ENCODE peak calls at places on chromosomes 11 and 22, in ten cellular contexts. One of them, this sample, is unnamed.

GRCh38 chr11:124402326-124402922 is 3.6 kb upstream of the OR8B3 start:
- DNase-seq in CD8-positive, alpha-beta T cell: no peak
- DNase-seq in HS-27A: peak
- DNase-seq in HEK293T: peak
- DNase-seq in cardiac fibroblast: peak
- DNase-seq in NAMALWA: peak
- DNase-seq in GM10248: peak
- DNase-seq in activated T-cell treated with anti-CD3 and anti-CD28 coated beads, Interleukin-2, amount 50 U/mL, for 72 hours: peak
- DNase-seq in fibroblast of villous mesenchyme: peak
- DNase-seq in naive thymus-derived CD8-positive, alpha-beta T cell: peak
- DNase-seq in this sample: peak

GRCh38 chr11:73999581-74000306 is 9.1 kb downstream of the UCP3 start:
- DNase-seq in CD8-positive, alpha-beta T cell: no peak
- DNase-seq in HS-27A: no peak
- DNase-seq in HEK293T: no peak
- DNase-seq in cardiac fibroblast: no peak
- DNase-seq in NAMALWA: peak
- DNase-seq in GM10248: no peak
- DNase-seq in activated T-cell treated with anti-CD3 and anti-CD28 coated beads, Interleukin-2, amount 50 U/mL, for 72 hours: no peak
- DNase-seq in fibroblast of villous mesenchyme: no peak
- DNase-seq in naive thymus-derived CD8-positive, alpha-beta T cell: no peak
- DNase-seq in this sample: peak

GRCh38 chr11:119204066-119204465 is 2.1 kb upstream of the CBL start:
- DNase-seq in CD8-positive, alpha-beta T cell: no peak
- DNase-seq in HS-27A: no peak
- DNase-seq in HEK293T: no peak
- DNase-seq in cardiac fibroblast: no peak
- DNase-seq in NAMALWA: no peak
- DNase-seq in GM10248: no peak
- DNase-seq in activated T-cell treated with anti-CD3 and anti-CD28 coated beads, Interleukin-2, amount 50 U/mL, for 72 hours: no peak
- DNase-seq in fibroblast of villous mesenchyme: no peak
- DNase-seq in naive thymus-derived CD8-positive, alpha-beta T cell: no peak
- DNase-seq in this sample: no peak

GRCh38 chr22:37121887-37122591 is 12.5 kb upstream of the TMPRSS6 start:
- DNase-seq in CD8-positive, alpha-beta T cell: peak
- DNase-seq in HS-27A: no peak
- DNase-seq in HEK293T: no peak
- DNase-seq in cardiac fibroblast: peak
- DNase-seq in NAMALWA: peak
- DNase-seq in GM10248: peak
- DNase-seq in activated T-cell treated with anti-CD3 and anti-CD28 coated beads, Interleukin-2, amount 50 U/mL, for 72 hours: peak
- DNase-seq in fibroblast of villous mesenchyme: peak
- DNase-seq in naive thymus-derived CD8-positive, alpha-beta T cell: peak
- DNase-seq in this sample: peak

GRCh38 chr22:23385301-23386244 is 194.5 kb downstream of the IGLL1 start:
- DNase-seq in CD8-positive, alpha-beta T cell: peak
- DNase-seq in HS-27A: no peak
- DNase-seq in HEK293T: peak
- DNase-seq in cardiac fibroblast: peak
- DNase-seq in NAMALWA: peak
- DNase-seq in GM10248: peak
- DNase-seq in activated T-cell treated with anti-CD3 and anti-CD28 coated beads, Interleukin-2, amount 50 U/mL, for 72 hours: peak
- DNase-seq in fibroblast of villous mesenchyme: peak
- DNase-seq in naive thymus-derived CD8-positive, alpha-beta T cell: peak
- DNase-seq in this sample: peak

GRCh38 chr11:2299773-2300172 is 1.9 kb downstream of the C11orf21 start:
- DNase-seq in CD8-positive, alpha-beta T cell: no peak
- DNase-seq in HS-27A: no peak
- DNase-seq in HEK293T: no peak
- DNase-seq in cardiac fibroblast: no peak
- DNase-seq in NAMALWA: no peak
- DNase-seq in GM10248: no peak
- DNase-seq in activated T-cell treated with anti-CD3 and anti-CD28 coated beads, Interleukin-2, amount 50 U/mL, for 72 hours: no peak
- DNase-seq in fibroblast of villous mesenchyme: no peak
- DNase-seq in naive thymus-derived CD8-positive, alpha-beta T cell: no peak
- DNase-seq in this sample: no peak

GRCh38 chr11:45165806-45166603 is 19.6 kb downstream of the PRDM11 start:
- DNase-seq in CD8-positive, alpha-beta T cell: no peak
- DNase-seq in HS-27A: no peak
- DNase-seq in HEK293T: no peak
- DNase-seq in cardiac fibroblast: no peak
- DNase-seq in NAMALWA: no peak
- DNase-seq in GM10248: no peak
- DNase-seq in activated T-cell treated with anti-CD3 and anti-CD28 coated beads, Interleukin-2, amount 50 U/mL, for 72 hours: no peak
- DNase-seq in fibroblast of villous mesenchyme: no peak
- DNase-seq in naive thymus-derived CD8-positive, alpha-beta T cell: no peak
- DNase-seq in this sample: no peak

GRCh38 chr11:96055706-96056387 is 131.9 kb upstream of the MTMR2 start:
- DNase-seq in CD8-positive, alpha-beta T cell: no peak
- DNase-seq in HS-27A: peak
- DNase-seq in HEK293T: no peak
- DNase-seq in cardiac fibroblast: peak
- DNase-seq in NAMALWA: no peak
- DNase-seq in GM10248: no peak
- DNase-seq in activated T-cell treated with anti-CD3 and anti-CD28 coated beads, Interleukin-2, amount 50 U/mL, for 72 hours: peak
- DNase-seq in fibroblast of villous mesenchyme: peak
- DNase-seq in naive thymus-derived CD8-positive, alpha-beta T cell: no peak
- DNase-seq in this sample: no peak

GRCh38 chr11:69220581-69221051 is 64.9 kb downstream of the SMIM38 start:
- DNase-seq in CD8-positive, alpha-beta T cell: no peak
- DNase-seq in HS-27A: no peak
- DNase-seq in HEK293T: no peak
- DNase-seq in cardiac fibroblast: no peak
- DNase-seq in NAMALWA: no peak
- DNase-seq in GM10248: no peak
- DNase-seq in activated T-cell treated with anti-CD3 and anti-CD28 coated beads, Interleukin-2, amount 50 U/mL, for 72 hours: no peak
- DNase-seq in fibroblast of villous mesenchyme: no peak
- DNase-seq in naive thymus-derived CD8-positive, alpha-beta T cell: no peak
- DNase-seq in this sample: peak

GRCh38 chr22:22720201-22720723 is 75.8 kb downstream of the GGTLC2 start:
- DNase-seq in CD8-positive, alpha-beta T cell: no peak
- DNase-seq in HS-27A: no peak
- DNase-seq in HEK293T: peak
- DNase-seq in cardiac fibroblast: peak
- DNase-seq in NAMALWA: peak
- DNase-seq in GM10248: peak
- DNase-seq in activated T-cell treated with anti-CD3 and anti-CD28 coated beads, Interleukin-2, amount 50 U/mL, for 72 hours: peak
- DNase-seq in fibroblast of villous mesenchyme: peak
- DNase-seq in naive thymus-derived CD8-positive, alpha-beta T cell: peak
- DNase-seq in this sample: peak

GRCh38 chr11:73398132-73398526 is 21.9 kb downstream of the RELT start:
- DNase-seq in CD8-positive, alpha-beta T cell: no peak
- DNase-seq in HS-27A: no peak
- DNase-seq in HEK293T: no peak
- DNase-seq in cardiac fibroblast: no peak
- DNase-seq in NAMALWA: no peak
- DNase-seq in GM10248: no peak
- DNase-seq in activated T-cell treated with anti-CD3 and anti-CD28 coated beads, Interleukin-2, amount 50 U/mL, for 72 hours: no peak
- DNase-seq in fibroblast of villous mesenchyme: no peak
- DNase-seq in naive thymus-derived CD8-positive, alpha-beta T cell: no peak
- DNase-seq in this sample: peak

GRCh38 chr22:39453765-39454378 is 2.9 kb upstream of the MGAT3 start:
- DNase-seq in CD8-positive, alpha-beta T cell: no peak
- DNase-seq in HS-27A: no peak
- DNase-seq in HEK293T: no peak
- DNase-seq in cardiac fibroblast: no peak
- DNase-seq in NAMALWA: no peak
- DNase-seq in GM10248: no peak
- DNase-seq in activated T-cell treated with anti-CD3 and anti-CD28 coated beads, Interleukin-2, amount 50 U/mL, for 72 hours: no peak
- DNase-seq in fibroblast of villous mesenchyme: no peak
- DNase-seq in naive thymus-derived CD8-positive, alpha-beta T cell: no peak
- DNase-seq in this sample: no peak

GRCh38 chr11:123325535-123325934 is 104.5 kb upstream of the GRAMD1B start:
- DNase-seq in CD8-positive, alpha-beta T cell: no peak
- DNase-seq in HS-27A: no peak
- DNase-seq in HEK293T: no peak
- DNase-seq in cardiac fibroblast: no peak
- DNase-seq in NAMALWA: no peak
- DNase-seq in GM10248: no peak
- DNase-seq in activated T-cell treated with anti-CD3 and anti-CD28 coated beads, Interleukin-2, amount 50 U/mL, for 72 hours: no peak
- DNase-seq in fibroblast of villous mesenchyme: no peak
- DNase-seq in naive thymus-derived CD8-positive, alpha-beta T cell: no peak
- DNase-seq in this sample: no peak

GRCh38 chr11:34356918-34357645 is 728 bp downstream of the ABTB2 start:
- DNase-seq in CD8-positive, alpha-beta T cell: no peak
- DNase-seq in HS-27A: no peak
- DNase-seq in HEK293T: peak
- DNase-seq in cardiac fibroblast: peak
- DNase-seq in NAMALWA: no peak
- DNase-seq in GM10248: peak
- DNase-seq in activated T-cell treated with anti-CD3 and anti-CD28 coated beads, Interleukin-2, amount 50 U/mL, for 72 hours: peak
- DNase-seq in fibroblast of villous mesenchyme: peak
- DNase-seq in naive thymus-derived CD8-positive, alpha-beta T cell: peak
- DNase-seq in this sample: peak

GRCh38 chr11:130318031-130318673 is 3.4 kb upstream of the ZBTB44 start:
- DNase-seq in CD8-positive, alpha-beta T cell: no peak
- DNase-seq in HS-27A: no peak
- DNase-seq in HEK293T: no peak
- DNase-seq in cardiac fibroblast: no peak
- DNase-seq in NAMALWA: no peak
- DNase-seq in GM10248: no peak
- DNase-seq in activated T-cell treated with anti-CD3 and anti-CD28 coated beads, Interleukin-2, amount 50 U/mL, for 72 hours: no peak
- DNase-seq in fibroblast of villous mesenchyme: no peak
- DNase-seq in naive thymus-derived CD8-positive, alpha-beta T cell: no peak
- DNase-seq in this sample: no peak

GRCh38 chr11:114168691-114169090 is 109.2 kb downstream of the ZBTB16 start:
- DNase-seq in CD8-positive, alpha-beta T cell: no peak
- DNase-seq in HS-27A: no peak
- DNase-seq in HEK293T: no peak
- DNase-seq in cardiac fibroblast: no peak
- DNase-seq in NAMALWA: peak
- DNase-seq in GM10248: no peak
- DNase-seq in activated T-cell treated with anti-CD3 and anti-CD28 coated beads, Interleukin-2, amount 50 U/mL, for 72 hours: no peak
- DNase-seq in fibroblast of villous mesenchyme: no peak
- DNase-seq in naive thymus-derived CD8-positive, alpha-beta T cell: no peak
- DNase-seq in this sample: no peak

GRCh38 chr22:39070186-39070585 is 6.9 kb upstream of the APOBEC3G start:
- DNase-seq in CD8-positive, alpha-beta T cell: no peak
- DNase-seq in HS-27A: no peak
- DNase-seq in HEK293T: no peak
- DNase-seq in cardiac fibroblast: no peak
- DNase-seq in NAMALWA: no peak
- DNase-seq in GM10248: no peak
- DNase-seq in activated T-cell treated with anti-CD3 and anti-CD28 coated beads, Interleukin-2, amount 50 U/mL, for 72 hours: no peak
- DNase-seq in fibroblast of villous mesenchyme: no peak
- DNase-seq in naive thymus-derived CD8-positive, alpha-beta T cell: no peak
- DNase-seq in this sample: no peak

GRCh38 chr22:28146401-28147304 is 227.6 kb upstream of the PITPNB start:
- DNase-seq in CD8-positive, alpha-beta T cell: no peak
- DNase-seq in HS-27A: no peak
- DNase-seq in HEK293T: no peak
- DNase-seq in cardiac fibroblast: no peak
- DNase-seq in NAMALWA: no peak
- DNase-seq in GM10248: no peak
- DNase-seq in activated T-cell treated with anti-CD3 and anti-CD28 coated beads, Interleukin-2, amount 50 U/mL, for 72 hours: no peak
- DNase-seq in fibroblast of villous mesenchyme: no peak
- DNase-seq in naive thymus-derived CD8-positive, alpha-beta T cell: no peak
- DNase-seq in this sample: no peak

GRCh38 chr11:127470485-127470884 is 469.9 kb upstream of the KIRREL3 start:
- DNase-seq in CD8-positive, alpha-beta T cell: no peak
- DNase-seq in HS-27A: no peak
- DNase-seq in HEK293T: peak
- DNase-seq in cardiac fibroblast: peak
- DNase-seq in NAMALWA: peak
- DNase-seq in GM10248: no peak
- DNase-seq in activated T-cell treated with anti-CD3 and anti-CD28 coated beads, Interleukin-2, amount 50 U/mL, for 72 hours: no peak
- DNase-seq in fibroblast of villous mesenchyme: no peak
- DNase-seq in naive thymus-derived CD8-positive, alpha-beta T cell: no peak
- DNase-seq in this sample: no peak

GRCh38 chr11:24289301-24289700 is 207.6 kb upstream of the LUZP2 start:
- DNase-seq in CD8-positive, alpha-beta T cell: no peak
- DNase-seq in HS-27A: no peak
- DNase-seq in HEK293T: no peak
- DNase-seq in cardiac fibroblast: peak
- DNase-seq in NAMALWA: no peak
- DNase-seq in GM10248: no peak
- DNase-seq in activated T-cell treated with anti-CD3 and anti-CD28 coated beads, Interleukin-2, amount 50 U/mL, for 72 hours: no peak
- DNase-seq in fibroblast of villous mesenchyme: no peak
- DNase-seq in naive thymus-derived CD8-positive, alpha-beta T cell: no peak
- DNase-seq in this sample: no peak

GRCh38 chr22:36946436-36947158 is 33.2 kb downstream of the CSF2RB start:
- DNase-seq in CD8-positive, alpha-beta T cell: no peak
- DNase-seq in HS-27A: no peak
- DNase-seq in HEK293T: no peak
- DNase-seq in cardiac fibroblast: peak
- DNase-seq in NAMALWA: no peak
- DNase-seq in GM10248: peak
- DNase-seq in activated T-cell treated with anti-CD3 and anti-CD28 coated beads, Interleukin-2, amount 50 U/mL, for 72 hours: no peak
- DNase-seq in fibroblast of villous mesenchyme: peak
- DNase-seq in naive thymus-derived CD8-positive, alpha-beta T cell: no peak
- DNase-seq in this sample: peak

GRCh38 chr22:47543447-47543846 is 781.0 kb downstream of the TBC1D22A start:
- DNase-seq in CD8-positive, alpha-beta T cell: no peak
- DNase-seq in HS-27A: no peak
- DNase-seq in HEK293T: no peak
- DNase-seq in cardiac fibroblast: no peak
- DNase-seq in NAMALWA: no peak
- DNase-seq in GM10248: no peak
- DNase-seq in activated T-cell treated with anti-CD3 and anti-CD28 coated beads, Interleukin-2, amount 50 U/mL, for 72 hours: no peak
- DNase-seq in fibroblast of villous mesenchyme: no peak
- DNase-seq in naive thymus-derived CD8-positive, alpha-beta T cell: no peak
- DNase-seq in this sample: no peak

GRCh38 chr11:103433380-103433779 is 324.2 kb downstream of the DYNC2H1 start:
- DNase-seq in CD8-positive, alpha-beta T cell: no peak
- DNase-seq in HS-27A: no peak
- DNase-seq in HEK293T: no peak
- DNase-seq in cardiac fibroblast: peak
- DNase-seq in NAMALWA: no peak
- DNase-seq in GM10248: no peak
- DNase-seq in activated T-cell treated with anti-CD3 and anti-CD28 coated beads, Interleukin-2, amount 50 U/mL, for 72 hours: no peak
- DNase-seq in fibroblast of villous mesenchyme: peak
- DNase-seq in naive thymus-derived CD8-positive, alpha-beta T cell: no peak
- DNase-seq in this sample: no peak

GRCh38 chr11:120331301-120331966 is 4.8 kb upstream of the ARHGEF12 start:
- DNase-seq in CD8-positive, alpha-beta T cell: no peak
- DNase-seq in HS-27A: no peak
- DNase-seq in HEK293T: no peak
- DNase-seq in cardiac fibroblast: peak
- DNase-seq in NAMALWA: no peak
- DNase-seq in GM10248: no peak
- DNase-seq in activated T-cell treated with anti-CD3 and anti-CD28 coated beads, Interleukin-2, amount 50 U/mL, for 72 hours: no peak
- DNase-seq in fibroblast of villous mesenchyme: peak
- DNase-seq in naive thymus-derived CD8-positive, alpha-beta T cell: no peak
- DNase-seq in this sample: no peak

GRCh38 chr11:66881927-66882452 is 25.1 kb downstream of the LRFN4 start:
- DNase-seq in CD8-positive, alpha-beta T cell: no peak
- DNase-seq in HS-27A: no peak
- DNase-seq in HEK293T: no peak
- DNase-seq in cardiac fibroblast: no peak
- DNase-seq in NAMALWA: no peak
- DNase-seq in GM10248: no peak
- DNase-seq in activated T-cell treated with anti-CD3 and anti-CD28 coated beads, Interleukin-2, amount 50 U/mL, for 72 hours: no peak
- DNase-seq in fibroblast of villous mesenchyme: no peak
- DNase-seq in naive thymus-derived CD8-positive, alpha-beta T cell: no peak
- DNase-seq in this sample: no peak

GRCh38 chr11:125345706-125346561 is 150.1 kb downstream of the FEZ1 start:
- DNase-seq in CD8-positive, alpha-beta T cell: no peak
- DNase-seq in HS-27A: no peak
- DNase-seq in HEK293T: peak
- DNase-seq in cardiac fibroblast: peak
- DNase-seq in NAMALWA: peak
- DNase-seq in GM10248: peak
- DNase-seq in activated T-cell treated with anti-CD3 and anti-CD28 coated beads, Interleukin-2, amount 50 U/mL, for 72 hours: peak
- DNase-seq in fibroblast of villous mesenchyme: peak
- DNase-seq in naive thymus-derived CD8-positive, alpha-beta T cell: peak
- DNase-seq in this sample: peak

GRCh38 chr11:106399075-106399500 is 321.6 kb downstream of the AASDHPPT start:
- DNase-seq in CD8-positive, alpha-beta T cell: no peak
- DNase-seq in HS-27A: peak
- DNase-seq in HEK293T: no peak
- DNase-seq in cardiac fibroblast: peak
- DNase-seq in NAMALWA: no peak
- DNase-seq in GM10248: no peak
- DNase-seq in activated T-cell treated with anti-CD3 and anti-CD28 coated beads, Interleukin-2, amount 50 U/mL, for 72 hours: no peak
- DNase-seq in fibroblast of villous mesenchyme: peak
- DNase-seq in naive thymus-derived CD8-positive, alpha-beta T cell: no peak
- DNase-seq in this sample: no peak

GRCh38 chr22:22556578-22556977 is 2.5 kb downstream of the PRAME start:
- DNase-seq in CD8-positive, alpha-beta T cell: no peak
- DNase-seq in HS-27A: no peak
- DNase-seq in HEK293T: no peak
- DNase-seq in cardiac fibroblast: no peak
- DNase-seq in NAMALWA: no peak
- DNase-seq in GM10248: no peak
- DNase-seq in activated T-cell treated with anti-CD3 and anti-CD28 coated beads, Interleukin-2, amount 50 U/mL, for 72 hours: no peak
- DNase-seq in fibroblast of villous mesenchyme: no peak
- DNase-seq in naive thymus-derived CD8-positive, alpha-beta T cell: no peak
- DNase-seq in this sample: no peak